ENCODE peak calls at places on chromosomes 12 and 14, in ten cellular contexts. W is endodermal cell; Y is effector memory CD4-positive, alpha-beta T cell; N is tibial artery; R is endothelial cell of umbilical vein; G is ovary; D is heart right ventricle; E is body of pancreas; J is H1; B is uterus. O is an unnamed sample.

GRCh38 chr12:69916541-69917270 is 91.7 kb downstream of the MYRFL start:
- DNase-seq in D (no peak), W (no peak), Y (no peak), R (no peak), J (no peak), N (no peak), E (no peak), B (no peak), G (no peak), O (no peak)

GRCh38 chr14:68686724-68687123 is 106.1 kb downstream of the ZFP36L1 start:
- DNase-seq in B (peak; percentile 5), G (no peak), W (no peak), R (no peak), E (no peak), N (no peak), Y (no peak), D (no peak), J (no peak), O (no peak)

GRCh38 chr12:123091230-123091629 is 59.7 kb downstream of the PITPNM2 start:
- DNase-seq in G (no peak), N (no peak), E (no peak), J (no peak), B (no peak), Y (no peak), W (no peak), R (no peak), D (no peak), O (no peak)

GRCh38 chr12:14278294-14278953 is 87.1 kb upstream of the ATF7IP start:
- DNase-seq in D (no peak), G (no peak), N (no peak), B (no peak), J (no peak), E (no peak), W (no peak), Y (no peak), R (no peak), O (no peak)

GRCh38 chr14:32900602-32901001 is 38.1 kb upstream of the NPAS3 start:
- DNase-seq in R (no peak), E (no peak), B (no peak), G (no peak), Y (no peak), N (no peak), W (no peak), J (no peak), D (no peak), O (no peak)

GRCh38 chr12:123571343-123571813 is 13.0 kb upstream of the TMED2 start:
- DNase-seq in W (peak; percentile 87), B (peak; percentile 51), D (peak; percentile 31), R (no peak), E (peak; percentile 27), J (no peak), Y (no peak), G (peak; percentile 42), N (peak; percentile 73), O (peak; percentile 24)

GRCh38 chr12:53073881-53074280 is 5.3 kb downstream of the SPRYD3 start:
- DNase-seq in G (peak; percentile 31), B (peak; percentile 61), R (no peak), D (no peak), E (no peak), Y (no peak), N (peak; percentile 53), J (no peak), W (no peak), O (no peak)

GRCh38 chr12:106205208-106206069 is 42.4 kb downstream of the CKAP4 start:
- DNase-seq in N (no peak), J (no peak), G (no peak), D (peak; percentile 70), W (peak; percentile 67), R (no peak), Y (no peak), B (no peak), E (peak; percentile 47), O (no peak)

GRCh38 chr14:82661258-82661657 is 1127.6 kb upstream of the SEL1L start:
- DNase-seq in E (no peak), D (no peak), B (no peak), N (no peak), J (no peak), Y (no peak), R (no peak), G (no peak), W (no peak), O (no peak)

GRCh38 chr14:72678360-72678759 is 215.5 kb downstream of the DPF3 start:
- DNase-seq in G (no peak), E (no peak), J (no peak), Y (no peak), R (peak; percentile 90), N (no peak), W (no peak), D (no peak), B (no peak), O (no peak)

DNA sequence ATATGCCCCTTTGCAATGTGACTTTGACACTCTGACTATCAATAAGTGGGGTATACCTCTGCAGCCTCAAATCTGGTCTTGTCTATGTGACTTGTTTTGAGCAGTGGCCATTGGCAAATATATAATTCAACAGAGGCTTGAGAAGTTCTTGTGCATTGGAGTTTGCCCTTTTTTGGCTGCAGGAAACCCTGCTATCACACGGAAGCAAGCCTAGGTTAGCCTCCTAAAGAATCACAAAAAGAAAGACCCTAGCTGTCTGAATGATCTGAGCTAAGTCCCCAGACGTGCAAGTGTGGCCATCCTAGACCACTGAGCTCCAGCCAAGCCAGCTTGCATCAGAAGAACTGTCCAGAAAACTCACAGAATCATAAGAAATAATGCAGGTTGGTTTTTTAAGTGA is 31.8 kb upstream of the PARP11 start:
- DNase-seq in Y (no peak), E (no peak), D (no peak), R (no peak), B (no peak), G (no peak), W (no peak), N (no peak), J (no peak), O (no peak)
- H3K4me3 ChIP-seq in Y (peak overlapping the region; percentile 37), E (no peak overlapping the region), D (no peak overlapping the region), R (no peak overlapping the region), B (no peak overlapping the region), G (no peak overlapping the region), W (no peak overlapping the region), N (no peak overlapping the region), J (no peak overlapping the region), O (no peak overlapping the region)

DNA sequence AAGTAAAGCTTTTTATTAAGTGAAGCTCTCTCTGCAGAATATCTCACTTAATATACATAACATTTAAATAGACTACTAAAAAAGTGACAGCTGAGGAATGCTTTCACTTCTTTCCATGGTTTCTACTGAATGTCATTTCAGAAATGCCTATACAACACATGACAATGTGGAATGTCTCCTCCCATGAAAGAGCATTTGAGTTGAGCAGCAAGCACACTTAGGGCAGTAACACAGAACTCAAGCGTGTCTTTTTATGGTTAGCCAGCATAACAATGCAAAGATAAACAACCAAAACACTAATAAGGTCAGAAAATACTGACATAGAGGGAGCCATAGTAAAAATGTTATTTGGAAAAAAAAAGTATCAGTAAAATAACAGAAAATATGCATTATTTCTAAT is 9.4 kb downstream of the PPP1R12A start:
- DNase-seq in R (no peak), G (no peak), W (no peak), E (no peak), D (no peak), Y (no peak), B (no peak), J (no peak), N (no peak), O (no peak)
- H3K27ac ChIP-seq in R (no peak overlapping the region), G (no peak overlapping the region), W (no peak overlapping the region), E (no peak overlapping the region), D (no peak overlapping the region), Y (no peak overlapping the region), B (no peak overlapping the region), J (no peak overlapping the region), N (peak overlapping the region; percentile 33), O (no peak overlapping the region)

GRCh38 chr12:126432780-126433179 is 1367.5 kb downstream of the AACS start:
- DNase-seq in E (no peak), N (no peak), R (no peak), G (no peak), D (no peak), Y (no peak), J (no peak), W (no peak), B (no peak), O (no peak)

GRCh38 chr12:126430921-126431320 is 1365.7 kb downstream of the AACS start:
- DNase-seq in N (no peak), B (no peak), J (no peak), E (no peak), W (no peak), D (no peak), R (no peak), Y (no peak), G (no peak), O (no peak)

GRCh38 chr12:126437934-126438333 is 1372.7 kb downstream of the AACS start:
- DNase-seq in N (no peak), D (no peak), Y (no peak), R (no peak), G (no peak), J (no peak), B (no peak), E (peak; percentile 27), W (no peak), O (no peak)

GRCh38 chr12:126434412-126434811 is 1369.2 kb downstream of the AACS start:
- DNase-seq in E (no peak), D (no peak), Y (no peak), N (no peak), B (no peak), G (no peak), R (no peak), W (no peak), J (no peak), O (no peak)

DNA sequence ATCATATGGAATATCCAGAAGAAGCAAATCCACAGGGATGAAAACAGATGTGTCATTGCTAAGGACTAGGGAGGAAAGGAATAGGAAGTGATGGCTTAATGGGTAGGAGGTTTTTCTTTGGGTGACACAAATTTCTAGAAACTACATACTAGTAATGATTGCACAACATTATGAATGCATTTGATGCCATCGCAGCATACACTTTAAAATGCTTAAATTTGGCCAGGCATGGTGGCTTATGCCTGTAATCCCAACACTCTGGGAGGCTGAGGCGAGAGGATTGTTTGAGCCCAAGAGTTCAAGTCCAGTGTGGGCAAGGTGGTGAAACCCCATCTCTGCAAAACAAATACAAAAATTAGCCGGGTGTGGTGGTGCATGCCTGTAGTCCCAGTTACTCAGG is 1370.8 kb downstream of the AACS start:
- DNase-seq in G (no peak), R (no peak), J (no peak), N (no peak), W (no peak), Y (no peak), D (no peak), B (no peak), E (no peak), O (no peak)
- H3K4me3 ChIP-seq in G (no peak overlapping the region), R (no peak overlapping the region), J (no peak overlapping the region), N (no peak overlapping the region), W (no peak overlapping the region), Y (no peak overlapping the region), D (no peak overlapping the region), B (no peak overlapping the region), E (no peak overlapping the region), O (no peak overlapping the region)

DNA sequence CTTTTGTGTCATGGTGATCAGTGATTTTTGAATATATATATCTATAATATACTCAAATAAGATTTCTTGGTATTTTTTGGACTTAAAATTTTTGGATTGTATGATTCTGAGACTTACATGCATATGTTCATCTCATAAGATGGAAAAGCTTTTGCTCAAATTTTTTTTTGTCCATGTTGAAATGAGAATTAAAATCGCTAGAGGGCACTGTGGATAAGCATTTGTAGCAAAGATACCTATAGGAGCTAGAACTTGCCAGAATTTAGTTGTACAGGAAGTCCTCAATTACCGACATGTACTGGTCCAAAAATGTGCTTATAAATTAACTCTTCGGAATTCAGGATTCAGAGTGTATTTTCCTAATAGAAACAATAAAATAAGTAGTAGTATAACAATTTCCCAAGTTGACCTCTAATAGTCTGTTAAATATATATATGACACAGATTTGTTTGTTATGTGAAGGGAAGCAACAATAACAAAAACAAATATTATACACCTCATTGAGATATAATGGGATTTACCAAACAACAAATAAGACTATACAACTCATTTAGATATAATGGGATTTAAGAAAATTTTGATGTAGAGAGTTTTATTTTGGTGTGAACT is 179.6 kb downstream of the TMEM117 start:
- DNase-seq in G (no peak), N (no peak), E (no peak), D (no peak), W (no peak), J (no peak), B (no peak), R (peak; percentile 56), Y (no peak), O (no peak)
- H3K27ac ChIP-seq in G (no peak overlapping the region), N (no peak overlapping the region), E (no peak overlapping the region), D (no peak overlapping the region), W (no peak overlapping the region), J (no peak overlapping the region), B (no peak overlapping the region), R (no peak overlapping the region), Y (no peak overlapping the region), O (no peak overlapping the region)

O was measured in DND-41.